ENCODE peak calls at places on chromosomes 2 and 18, in nine cellular contexts. S is body of pancreas; C is cardiac muscle cell; N is IMR-90; Y is neuronal stem cell; L is lower lobe of right lung; T is PC-9; D is CD8-positive, alpha-beta T cell; A is prostate gland. W is an unnamed sample.

GRCh38 chr2:232927793-232928563 is 57.9 kb downstream of the SNORC start:
- DNase-seq in S (no peak), C (no peak), N (no peak), Y (peak), L (no peak), T (peak), D (no peak), A (no peak), W (peak)

GRCh38 chr2:138670734-138671133 is 109.5 kb downstream of the NXPH2 start:
- DNase-seq in S (no peak), C (no peak), N (no peak), Y (no peak), L (no peak), T (no peak), D (no peak), A (no peak), W (no peak)

GRCh38 chr2:172996387-172996961 is 79.2 kb upstream of the MAP3K20 start:
- DNase-seq in S (no peak), C (no peak), N (peak), Y (no peak), L (no peak), T (no peak), D (no peak), A (no peak), W (peak)

GRCh38 chr18:2551425-2551824 is 19.9 kb downstream of the METTL4 start:
- DNase-seq in S (no peak), C (no peak), N (no peak), Y (no peak), L (no peak), T (no peak), D (no peak), A (no peak), W (no peak)

GRCh38 chr2:213848631-213849030 is 562.2 kb upstream of the VWC2L start:
- DNase-seq in S (no peak), C (peak), N (peak), Y (no peak), L (no peak), T (no peak), D (no peak), A (no peak), W (no peak)

GRCh38 chr18:42298744-42299685 is 344.0 kb downstream of the PIK3C3 start:
- DNase-seq in S (peak), C (peak), N (peak), Y (peak), L (peak), T (peak), D (peak), A (peak), W (peak)

GRCh38 chr2:37809931-37810570 is 115.0 kb upstream of the RMDN2 start:
- DNase-seq in S (no peak), C (no peak), N (peak), Y (no peak), L (no peak), T (no peak), D (no peak), A (no peak), W (peak)

GRCh38 chr2:1990724-1991123 is 246.4 kb upstream of the PXDN start:
- DNase-seq in S (peak), C (no peak), N (no peak), Y (no peak), L (no peak), T (no peak), D (no peak), A (no peak), W (peak)

GRCh38 chr18:10898417-10898974 is 250.9 kb downstream of the PIEZO2 start:
- DNase-seq in S (no peak), C (no peak), N (no peak), Y (no peak), L (no peak), T (no peak), D (no peak), A (no peak), W (no peak)

GRCh38 chr2:229634574-229635185 is 79.7 kb downstream of the DNER start:
- DNase-seq in S (no peak), C (no peak), N (no peak), Y (peak), L (no peak), T (no peak), D (no peak), A (no peak), W (no peak)

GRCh38 chr2:16073921-16074425 is 133.6 kb downstream of the MYCN start:
- DNase-seq in S (no peak), C (no peak), N (no peak), Y (no peak), L (no peak), T (no peak), D (no peak), A (no peak), W (no peak)

GRCh38 chr2:109117780-109118179 is 11.2 kb upstream of the SH3RF3 start:
- DNase-seq in S (no peak), C (no peak), N (no peak), Y (no peak), L (no peak), T (no peak), D (no peak), A (no peak), W (no peak)

GRCh38 chr2:138610201-138610945 is 108.8 kb downstream of the SPOPL start:
- DNase-seq in S (no peak), C (no peak), N (no peak), Y (no peak), L (no peak), T (no peak), D (no peak), A (no peak), W (no peak)

GRCh38 chr18:42190643-42191042 is 235.6 kb downstream of the PIK3C3 start:
- DNase-seq in S (no peak), C (no peak), N (no peak), Y (no peak), L (no peak), T (no peak), D (no peak), A (no peak), W (no peak)

GRCh38 chr2:16664809-16665745 is 557 bp downstream of the CYRIA start:
- DNase-seq in S (no peak), C (no peak), N (no peak), Y (no peak), L (no peak), T (no peak), D (no peak), A (no peak), W (no peak)

GRCh38 chr2:213451542-213452256 is 167.4 kb downstream of the SPAG16 start:
- DNase-seq in S (peak), C (no peak), N (no peak), Y (peak), L (no peak), T (no peak), D (no peak), A (peak), W (no peak)

GRCh38 chr2:70132244-70133126 is 45.2 kb downstream of the PCBP1 start:
- DNase-seq in S (peak), C (peak), N (peak), Y (no peak), L (peak), T (no peak), D (peak), A (peak), W (peak)

GRCh38 chr2:42123426-42123825 is 45.7 kb upstream of the EML4 start:
- DNase-seq in S (no peak), C (no peak), N (no peak), Y (no peak), L (no peak), T (no peak), D (no peak), A (no peak), W (no peak)

GRCh38 chr2:168536925-168537466 is 80.9 kb downstream of the CERS6 start:
- DNase-seq in S (no peak), C (no peak), N (no peak), Y (no peak), L (no peak), T (no peak), D (no peak), A (no peak), W (peak)

GRCh38 chr2:217816396-217816869 is 186.4 kb downstream of the TNS1 start:
- DNase-seq in S (peak), C (peak), N (peak), Y (no peak), L (peak), T (no peak), D (no peak), A (no peak), W (no peak)

GRCh38 chr2:23526114-23526513 is 141.1 kb downstream of the KLHL29 start:
- DNase-seq in S (no peak), C (no peak), N (no peak), Y (no peak), L (no peak), T (no peak), D (peak), A (no peak), W (no peak)

GRCh38 chr2:5691659-5692529 is at the start of gene SOX11:
- DNase-seq in S (no peak), C (peak), N (peak), Y (peak), L (no peak), T (no peak), D (no peak), A (no peak), W (peak)

GRCh38 chr2:220071716-220072115 is 444.3 kb downstream of the SLC4A3 start:
- DNase-seq in S (no peak), C (no peak), N (no peak), Y (no peak), L (no peak), T (no peak), D (no peak), A (no peak), W (no peak)

GRCh38 chr2:231456295-231457004 is 7.8 kb downstream of the NCL start:
- DNase-seq in S (no peak), C (no peak), N (no peak), Y (no peak), L (no peak), T (no peak), D (no peak), A (no peak), W (no peak)

GRCh38 chr2:52260904-52261303 is 1229.0 kb upstream of the NRXN1 start:
- DNase-seq in S (no peak), C (peak), N (peak), Y (no peak), L (no peak), T (no peak), D (no peak), A (no peak), W (no peak)

GRCh38 chr2:215845839-215846586 is 167.3 kb downstream of the MREG start:
- DNase-seq in S (no peak), C (no peak), N (no peak), Y (no peak), L (no peak), T (no peak), D (no peak), A (no peak), W (no peak)

GRCh38 chr2:235270291-235270690 is 223.6 kb upstream of the AGAP1 start:
- DNase-seq in S (no peak), C (no peak), N (no peak), Y (no peak), L (no peak), T (no peak), D (no peak), A (no peak), W (no peak)

GRCh38 chr2:225637199-225637598 is 237.7 kb downstream of the NYAP2 start:
- DNase-seq in S (peak), C (peak), N (no peak), Y (no peak), L (no peak), T (no peak), D (no peak), A (no peak), W (peak)

GRCh38 chr2:207727256-207727655 is 15.8 kb downstream of the CCNYL1 start:
- DNase-seq in S (no peak), C (peak), N (peak), Y (no peak), L (no peak), T (no peak), D (no peak), A (no peak), W (peak)

GRCh38 chr18:59478591-59478990 is 119.5 kb upstream of the LMAN1 start:
- DNase-seq in S (no peak), C (peak), N (peak), Y (no peak), L (no peak), T (no peak), D (no peak), A (no peak), W (no peak)

GRCh38 chr2:14074691-14075090 is 557.8 kb upstream of the LRATD1 start:
- DNase-seq in S (no peak), C (no peak), N (no peak), Y (no peak), L (no peak), T (no peak), D (no peak), A (no peak), W (no peak)

GRCh38 chr2:141523199-141523598 is 607.6 kb downstream of the LRP1B start:
- DNase-seq in S (no peak), C (no peak), N (no peak), Y (no peak), L (no peak), T (no peak), D (no peak), A (no peak), W (no peak)

GRCh38 chr2:98108110-98108509 is 21.1 kb downstream of the VWA3B start:
- DNase-seq in S (no peak), C (no peak), N (no peak), Y (no peak), L (no peak), T (no peak), D (no peak), A (no peak), W (no peak)

GRCh38 chr2:144504191-144504590 is 15.7 kb downstream of the ZEB2 start:
- DNase-seq in S (no peak), C (no peak), N (no peak), Y (no peak), L (no peak), T (no peak), D (no peak), A (no peak), W (peak)

GRCh38 chr18:62324917-62325805 is at the start of gene TNFRSF11A:
- DNase-seq in S (peak), C (no peak), N (no peak), Y (no peak), L (peak), T (peak), D (peak), A (peak), W (peak)

GRCh38 chr18:62328775-62329525 is 3.8 kb downstream of the TNFRSF11A start:
- DNase-seq in S (no peak), C (no peak), N (no peak), Y (no peak), L (no peak), T (no peak), D (no peak), A (no peak), W (no peak)

GRCh38 chr18:62327977-62328376 is 2.9 kb downstream of the TNFRSF11A start:
- DNase-seq in S (no peak), C (no peak), N (no peak), Y (no peak), L (no peak), T (no peak), D (no peak), A (no peak), W (no peak)

GRCh38 chr18:62325806-62326645 is 916 bp downstream of the TNFRSF11A start:
- DNase-seq in S (no peak), C (no peak), N (peak), Y (no peak), L (no peak), T (no peak), D (no peak), A (peak), W (peak)

GRCh38 chr18:62326646-62327348 is 1.7 kb downstream of the TNFRSF11A start:
- DNase-seq in S (no peak), C (no peak), N (no peak), Y (no peak), L (no peak), T (no peak), D (no peak), A (no peak), W (peak)
- H3K4me3 ChIP-seq in S (no peak), C (no peak), N (no peak), Y (no peak), L (peak), T (peak), D (no peak), A (no peak), W (no peak)

GRCh38 chr2:26009567-26009963 is 24.3 kb upstream of the RAB10 start:
- DNase-seq in S (no peak), C (no peak), N (no peak), Y (no peak), L (no peak), T (no peak), D (no peak), A (no peak), W (no peak)

GRCh38 chr2:26011609-26011989 is 22.3 kb upstream of the RAB10 start:
- DNase-seq in S (peak), C (no peak), N (no peak), Y (no peak), L (no peak), T (no peak), D (no peak), A (no peak), W (no peak)

GRCh38 chr2:26011990-26012856 is 21.7 kb upstream of the RAB10 start:
- DNase-seq in S (peak), C (peak), N (peak), Y (peak), L (peak), T (peak), D (no peak), A (peak), W (peak)

GRCh38 chr2:26008851-26009566 is 24.9 kb upstream of the RAB10 start:
- DNase-seq in S (peak), C (peak), N (peak), Y (no peak), L (peak), T (peak), D (no peak), A (peak), W (peak)

GRCh38 chr2:26010943-26011342 is 22.9 kb upstream of the RAB10 start:
- DNase-seq in S (no peak), C (no peak), N (no peak), Y (no peak), L (no peak), T (no peak), D (no peak), A (no peak), W (no peak)
- H3K27ac ChIP-seq in S (no peak), C (no peak), N (no peak), Y (no peak), L (no peak), T (peak), D (no peak), A (no peak), W (no peak)

GRCh38 chr2:156538083-156538504 is 101.9 kb downstream of the GPD2 start:
- DNase-seq in S (no peak), C (no peak), N (peak), Y (no peak), L (no peak), T (no peak), D (no peak), A (no peak), W (peak)
- H3K4me3 ChIP-seq in S (no peak), C (no peak), N (no peak), Y (no peak), L (no peak), T (no peak), D (no peak), A (no peak), W (peak)

DNA sequence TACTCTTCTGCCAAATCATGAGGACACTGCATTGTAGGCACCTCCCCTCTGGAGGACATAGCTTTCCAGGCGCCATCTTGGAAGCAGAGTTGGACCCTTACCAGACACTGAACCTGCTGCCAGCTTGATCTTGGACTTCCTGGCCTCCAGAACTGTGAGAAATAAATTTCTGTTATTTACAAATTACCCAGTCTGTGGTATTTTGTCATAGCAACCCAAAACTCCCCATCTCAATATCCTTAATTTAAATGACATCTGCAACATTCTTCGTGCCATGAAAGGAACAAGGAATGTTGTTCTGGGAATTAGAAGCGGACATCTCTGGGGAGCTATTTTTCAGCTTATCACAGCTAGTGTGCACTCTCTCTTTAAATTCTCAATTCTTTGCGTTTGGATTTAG is 57.4 kb upstream of the CHRNA1 start:
- DNase-seq in S (no peak), C (no peak), N (no peak), Y (no peak), L (no peak), T (no peak), D (no peak), A (no peak), W (no peak)
- H3K27ac ChIP-seq in S (no peak), C (peak), N (no peak), Y (no peak), L (no peak), T (no peak), D (no peak), A (no peak), W (no peak)

GRCh38 chr2:20013061-20013721 is 723 bp upstream of the MATN3 start:
- DNase-seq in S (no peak), C (no peak), N (no peak), Y (no peak), L (no peak), T (no peak), D (no peak), A (no peak), W (no peak)
- H3K4me3 ChIP-seq in S (no peak), C (peak), N (peak), Y (peak), L (peak), T (peak), D (peak), A (peak), W (peak)

GRCh38 chr2:105747997-105748396 is 3.3 kb downstream of the NCK2 start:
- DNase-seq in S (no peak), C (no peak), N (peak), Y (no peak), L (no peak), T (no peak), D (no peak), A (no peak), W (peak)

GRCh38 chr2:105751272-105751671 is 6.6 kb downstream of the NCK2 start:
- DNase-seq in S (no peak), C (no peak), N (no peak), Y (no peak), L (no peak), T (no peak), D (no peak), A (no peak), W (no peak)

GRCh38 chr2:105748564-105748963 is 3.9 kb downstream of the NCK2 start:
- DNase-seq in S (no peak), C (no peak), N (no peak), Y (no peak), L (no peak), T (no peak), D (no peak), A (no peak), W (no peak)

GRCh38 chr2:105750735-105751134 is 6.0 kb downstream of the NCK2 start:
- DNase-seq in S (no peak), C (no peak), N (no peak), Y (no peak), L (no peak), T (no peak), D (no peak), A (no peak), W (no peak)

DNA sequence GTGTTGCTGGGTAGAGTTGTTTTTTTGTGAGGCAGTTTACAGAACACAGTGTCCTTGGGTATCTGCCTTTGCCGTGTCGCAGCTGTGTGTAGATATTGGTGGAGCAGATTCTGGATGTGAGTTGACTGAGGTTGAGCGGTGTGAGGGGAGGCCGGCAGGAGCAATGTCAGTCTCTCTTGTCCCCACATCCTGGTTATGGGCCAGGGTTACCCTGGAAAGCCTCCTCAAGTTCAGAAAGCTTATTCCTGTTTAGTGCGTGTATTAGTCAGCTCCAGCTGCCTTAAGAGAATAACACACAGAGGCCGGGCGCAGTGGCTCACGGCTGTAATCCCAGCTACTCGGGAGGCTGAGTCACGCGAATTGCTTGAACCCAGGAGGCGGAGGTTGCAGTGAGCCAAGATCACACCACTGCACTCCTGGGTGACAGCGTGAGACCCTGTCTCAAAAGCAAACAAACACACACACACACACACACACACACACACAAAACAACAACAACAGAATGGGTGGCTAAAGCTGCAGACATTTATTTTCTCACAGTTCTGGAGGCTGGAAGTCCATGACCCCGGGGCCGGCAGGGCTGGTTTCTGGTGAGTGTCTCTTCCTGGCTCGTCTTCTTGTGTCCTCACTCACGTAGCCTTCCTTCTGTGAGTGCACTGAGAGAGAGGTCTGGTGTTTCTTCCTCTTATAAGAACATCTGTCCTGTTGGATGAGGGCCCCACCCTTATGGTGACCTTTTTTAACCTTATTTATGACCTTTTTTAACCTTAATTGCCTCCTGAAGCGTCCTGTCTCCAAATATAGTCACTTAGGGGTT is 5.1 kb downstream of the NCK2 start:
- DNase-seq in S (no peak), C (peak), N (peak), Y (no peak), L (no peak), T (no peak), D (peak), A (no peak), W (no peak)
- H3K27ac ChIP-seq in S (peak), C (no peak), N (no peak), Y (no peak), L (peak), T (no peak), D (peak), A (no peak), W (no peak)